ENCODE peak calls at places on chromosomes 7 and 10, in four cellular contexts. One of them, this sample, is unnamed. For H3K4me1, the result is how much of the 10 kb centered on the place peaks cover.

GRCh38 chr10:86290933-86291615 is 75.5 kb downstream of the GRID1 start:
- DNase-seq in K562: no peak
- DNase-seq in H1: peak
- DNase-seq in A549: no peak
- DNase-seq in this sample: no peak

GRCh38 chr7:6167004-6167551 is 105.3 kb downstream of the CYTH3 start:
- DNase-seq in H1: no peak
- DNase-seq in A549: no peak
- DNase-seq in K562: no peak
- DNase-seq in this sample: no peak

GRCh38 chr10:58856508-58857240 is 319.8 kb upstream of the PHYHIPL start:
- DNase-seq in H1: no peak
- DNase-seq in K562: no peak
- DNase-seq in A549: peak
- DNase-seq in this sample: peak

GRCh38 chr7:7099584-7100014 is 82.7 kb upstream of the C1GALT1 start:
- DNase-seq in K562: peak
- DNase-seq in A549: peak
- DNase-seq in H1: peak
- DNase-seq in this sample: peak

GRCh38 chr7:13198741-13199140 is 511.3 kb downstream of the ARL4A start:
- DNase-seq in K562: no peak
- DNase-seq in A549: no peak
- DNase-seq in H1: no peak
- DNase-seq in this sample: peak

GRCh38 chr10:5623081-5623748 is 43.2 kb downstream of the ASB13 start:
- DNase-seq in K562: peak
- DNase-seq in H1: peak
- DNase-seq in A549: peak
- DNase-seq in this sample: peak

GRCh38 chr7:8638076-8638475 is 204.7 kb downstream of the NXPH1 start:
- DNase-seq in H1: no peak
- DNase-seq in K562: no peak
- DNase-seq in A549: no peak
- DNase-seq in this sample: no peak

GRCh38 chr10:13390604-13391522 is 42.8 kb upstream of the SEPHS1 start:
- DNase-seq in K562: peak
- DNase-seq in A549: no peak
- DNase-seq in H1: no peak
- DNase-seq in this sample: no peak

GRCh38 chr7:28083159-28083997 is 97.2 kb downstream of the JAZF1 start:
- DNase-seq in H1: no peak
- DNase-seq in K562: no peak
- DNase-seq in A549: no peak
- DNase-seq in this sample: peak

GRCh38 chr7:147068877-147069276 is 952.3 kb downstream of the CNTNAP2 start:
- DNase-seq in A549: no peak
- DNase-seq in K562: no peak
- DNase-seq in H1: no peak
- DNase-seq in this sample: no peak

GRCh38 chr7:132181946-132182685 is 394.2 kb downstream of the PLXNA4 start:
- DNase-seq in H1: no peak
- DNase-seq in K562: no peak
- DNase-seq in A549: no peak
- DNase-seq in this sample: no peak

GRCh38 chr7:141366098-141366621 is 185.1 kb upstream of the AGK start:
- DNase-seq in H1: no peak
- DNase-seq in K562: no peak
- DNase-seq in A549: no peak
- DNase-seq in this sample: no peak

GRCh38 chr7:63113713-63114285 is 884.9 kb upstream of the ZNF722 start:
- DNase-seq in H1: no peak
- DNase-seq in K562: no peak
- DNase-seq in A549: no peak
- DNase-seq in this sample: no peak

GRCh38 chr10:4316166-4316810 is 509.7 kb upstream of the AKR1E2 start:
- DNase-seq in A549: no peak
- DNase-seq in K562: no peak
- DNase-seq in H1: no peak
- DNase-seq in this sample: peak

GRCh38 chr7:26681819-26682418 is 182.5 kb downstream of the SKAP2 start:
- DNase-seq in A549: no peak
- DNase-seq in K562: peak
- DNase-seq in H1: no peak
- DNase-seq in this sample: peak

GRCh38 chr10:16887565-16887964 is 70.3 kb upstream of the RSU1 start:
- DNase-seq in K562: no peak
- DNase-seq in H1: no peak
- DNase-seq in A549: no peak
- DNase-seq in this sample: peak

GRCh38 chr10:32963102-32963501 is 5.1 kb upstream of the ITGB1 start:
- DNase-seq in A549: no peak
- DNase-seq in H1: no peak
- DNase-seq in K562: no peak
- DNase-seq in this sample: peak

GRCh38 chr7:155062431-155062830 is 7.7 kb upstream of the HTR5A start:
- DNase-seq in K562: no peak
- DNase-seq in A549: no peak
- DNase-seq in H1: no peak
- DNase-seq in this sample: no peak

GRCh38 chr10:88661577-88661976 is 2.7 kb upstream of the LIPF start:
- DNase-seq in H1: no peak
- DNase-seq in K562: no peak
- DNase-seq in A549: no peak
- DNase-seq in this sample: no peak

GRCh38 chr7:123352226-123352550 is 152.4 kb upstream of the SLC13A1 start:
- DNase-seq in H1: no peak
- DNase-seq in K562: no peak
- DNase-seq in A549: no peak
- DNase-seq in this sample: no peak

DNA sequence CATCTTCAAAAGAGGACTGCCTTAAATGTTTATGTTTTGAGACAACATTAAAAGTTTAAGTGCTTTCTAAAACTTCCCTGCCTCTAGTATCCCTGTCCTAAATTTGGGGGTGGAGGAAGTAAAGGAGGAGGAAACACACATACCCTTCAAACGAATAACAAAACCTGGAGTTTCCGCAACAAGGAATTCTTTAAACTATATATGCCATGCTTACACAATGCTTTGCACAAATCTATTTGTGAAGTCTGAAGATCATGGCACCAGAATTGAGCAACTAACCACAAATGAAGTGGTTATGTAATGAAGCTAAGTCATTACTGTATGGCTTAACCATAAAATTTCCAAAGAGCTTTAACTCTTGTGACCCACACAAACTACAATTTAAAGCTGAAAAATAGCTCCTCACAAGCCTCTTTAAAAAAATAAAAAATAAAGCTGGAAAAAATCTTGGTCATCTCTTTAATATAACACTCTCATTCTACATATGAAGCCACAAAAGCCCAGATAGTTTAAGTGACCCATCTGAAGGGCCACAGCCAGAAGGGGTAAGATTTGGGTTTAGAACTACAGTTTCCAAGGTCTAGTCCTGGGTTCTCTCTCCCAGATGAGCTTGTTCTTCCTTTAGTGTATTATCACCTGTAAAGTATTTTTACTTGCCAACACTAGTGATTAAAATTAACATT is 9.4 kb downstream of the NCOA4 start:
- DNase-seq in H1: no peak
- DNase-seq in K562: no peak
- DNase-seq in A549: no peak
- DNase-seq in this sample: peak
- H3K4me1 ChIP-seq in H1: under half
- H3K4me1 ChIP-seq in K562: half or more
- H3K4me1 ChIP-seq in A549: half or more
- H3K4me1 ChIP-seq in this sample: under half

DNA sequence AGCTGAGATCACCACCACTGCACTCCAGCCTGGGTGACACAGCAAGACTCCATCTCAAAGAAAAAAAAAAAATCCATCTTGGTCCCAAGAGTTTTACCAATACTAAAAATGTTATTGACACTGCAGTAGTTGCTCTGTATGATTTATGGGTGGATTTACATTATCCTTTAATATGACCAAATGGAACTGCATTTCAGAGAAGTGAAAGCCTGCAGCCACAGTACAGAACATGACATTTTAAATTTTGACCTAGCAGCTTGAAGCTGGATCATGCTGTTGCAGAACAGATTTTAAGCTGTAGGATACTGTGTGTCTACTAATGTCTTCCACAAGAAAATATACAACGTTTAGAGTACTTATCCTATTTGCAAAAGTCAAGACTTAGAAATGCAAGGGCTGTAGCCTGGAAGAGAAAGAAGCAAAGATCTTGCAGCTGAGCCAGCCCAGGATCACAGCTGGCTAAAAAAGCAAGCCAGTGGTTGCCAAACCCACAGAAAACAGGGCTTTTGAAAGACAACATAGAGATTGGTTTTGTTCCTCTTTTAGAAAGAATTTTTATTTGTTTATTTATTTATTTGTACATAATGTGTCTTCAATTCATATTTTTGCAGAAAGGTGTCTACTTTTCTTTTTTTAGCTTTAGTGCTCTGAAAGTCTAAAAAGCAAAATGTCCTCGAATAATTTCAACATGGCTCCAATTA is 55.2 kb upstream of the WNT16 start:
- DNase-seq in A549: no peak
- DNase-seq in H1: no peak
- DNase-seq in K562: no peak
- DNase-seq in this sample: peak
- TF ChIP-seq USF2 in A549: no peak
- TF ChIP-seq USF2 in H1: no peak
- TF ChIP-seq USF2 in K562: no peak
- TF ChIP-seq USF2 in this sample: no peak

GRCh38 chr7:140238778-140239652 is 62.2 kb upstream of the KDM7A start:
- DNase-seq in H1: no peak
- DNase-seq in A549: no peak
- DNase-seq in K562: peak
- DNase-seq in this sample: no peak
- H3K4me1 ChIP-seq in H1: under half
- H3K4me1 ChIP-seq in A549: under half
- H3K4me1 ChIP-seq in K562: under half
- H3K4me1 ChIP-seq in this sample: under half

GRCh38 chr7:150686030-150686626 is 622 bp downstream of the GIMAP2 start:
- DNase-seq in A549: no peak
- DNase-seq in H1: no peak
- DNase-seq in K562: no peak
- DNase-seq in this sample: no peak
- TF ChIP-seq USF2 in A549: no peak
- TF ChIP-seq USF2 in H1: no peak
- TF ChIP-seq USF2 in K562: no peak
- TF ChIP-seq USF2 in this sample: no peak

DNA sequence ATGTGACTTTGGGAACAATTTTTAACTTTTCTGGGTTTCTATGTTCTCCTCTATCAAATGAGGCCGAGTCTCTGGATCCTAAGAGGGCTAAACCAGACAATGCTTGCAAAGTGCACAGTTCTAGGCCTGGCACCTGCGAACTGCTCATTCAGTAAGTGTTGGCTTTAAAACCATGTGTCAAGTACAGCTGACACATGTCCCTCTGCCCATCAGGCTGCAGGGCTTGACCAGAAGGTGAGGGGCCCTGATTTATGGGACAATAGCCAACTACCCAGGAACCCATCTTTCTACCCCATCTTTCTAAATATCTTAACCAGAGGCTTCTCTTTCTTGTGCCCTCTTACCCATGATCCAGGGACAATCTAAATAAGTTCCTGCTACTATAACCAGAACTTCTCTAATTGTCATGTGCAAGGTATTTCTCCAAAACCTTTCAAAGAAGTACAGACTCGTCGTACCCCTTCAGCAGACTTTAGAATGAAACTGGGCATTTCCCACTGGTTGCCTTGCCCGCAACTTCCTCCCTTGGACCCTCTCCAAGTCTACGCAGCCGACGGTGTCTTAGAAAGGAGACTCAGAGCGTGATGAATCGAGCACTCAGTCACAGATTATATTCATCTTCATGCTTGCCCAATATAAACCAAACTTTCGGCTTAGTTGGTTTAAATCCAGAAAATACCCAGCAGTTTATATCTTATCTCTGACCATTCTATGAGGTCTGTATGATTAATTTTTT is 69.8 kb upstream of the STEAP1B start:
- DNase-seq in H1: no peak
- DNase-seq in A549: no peak
- DNase-seq in K562: no peak
- DNase-seq in this sample: peak
- H3K4me1 ChIP-seq in H1: under half
- H3K4me1 ChIP-seq in A549: under half
- H3K4me1 ChIP-seq in K562: under half
- H3K4me1 ChIP-seq in this sample: under half

GRCh38 chr7:32892521-32893224 is 1.1 kb upstream of the KBTBD2 start:
- DNase-seq in K562: peak
- DNase-seq in H1: no peak
- DNase-seq in A549: no peak
- DNase-seq in this sample: peak
- TF ChIP-seq USF2 in K562: no peak
- TF ChIP-seq USF2 in H1: no peak
- TF ChIP-seq USF2 in A549: no peak
- TF ChIP-seq USF2 in this sample: no peak

GRCh38 chr7:102931757-102932156 is 19.0 kb downstream of the LRRC17 start:
- DNase-seq in A549: no peak
- DNase-seq in H1: no peak
- DNase-seq in K562: no peak
- DNase-seq in this sample: peak
- H3K4me1 ChIP-seq in A549: under half
- H3K4me1 ChIP-seq in H1: under half
- H3K4me1 ChIP-seq in K562: under half
- H3K4me1 ChIP-seq in this sample: under half

DNA sequence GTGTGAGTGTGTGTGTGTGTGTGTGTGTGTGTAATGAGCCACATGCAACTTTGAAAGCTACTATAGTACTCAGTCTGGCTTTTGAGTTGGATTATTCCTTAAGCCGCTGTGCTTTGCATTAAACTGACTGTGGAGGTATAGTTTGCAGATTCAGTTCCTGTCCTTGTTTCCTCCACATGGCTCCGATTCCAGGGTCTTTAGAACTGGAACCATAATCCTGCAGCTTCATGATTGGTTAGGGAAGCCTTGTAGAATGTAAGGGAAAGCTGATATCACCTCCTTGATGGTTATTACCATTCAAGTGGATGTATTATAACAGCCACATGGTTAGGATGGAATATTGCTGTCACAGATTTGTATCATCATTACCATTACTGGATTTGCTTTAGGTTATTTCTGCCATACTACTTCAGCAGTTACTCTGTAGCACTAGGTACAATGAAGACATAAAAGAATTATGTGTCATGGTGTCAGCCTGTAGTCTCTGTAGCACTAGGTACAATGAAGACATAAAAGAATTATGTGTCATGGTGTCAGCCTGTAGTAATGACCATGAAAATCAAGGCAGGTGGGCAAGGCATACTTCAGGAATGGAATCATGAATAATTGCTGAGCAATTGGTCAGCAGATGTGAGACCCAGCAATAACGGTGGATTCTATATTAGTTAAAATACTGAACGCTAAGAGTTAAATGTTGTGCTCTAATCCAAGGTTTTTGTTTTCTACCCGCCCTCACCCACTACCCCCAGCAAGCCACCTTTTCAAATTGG is 275.1 kb upstream of the FZD1 start:
- DNase-seq in K562: no peak
- DNase-seq in A549: no peak
- DNase-seq in H1: no peak
- DNase-seq in this sample: no peak
- TF ChIP-seq USF2 in K562: no peak
- TF ChIP-seq USF2 in A549: no peak
- TF ChIP-seq USF2 in H1: no peak
- TF ChIP-seq USF2 in this sample: no peak

This sample was measured in IMR-90.